ENCODE peak calls at places on chromosomes 4 and X, in four cellular contexts. One of them, this sample, is unnamed.

GRCh38 chr4:4838602-4839470 is 20.6 kb upstream of the MSX1 start:
- DNase-seq in AG09309: no peak
- DNase-seq in tibial nerve: no peak
- DNase-seq in endodermal cell: peak; percentile 37
- DNase-seq in this sample: peak; percentile 81

GRCh38 chr4:145347684-145348083 is 134.0 kb upstream of the SMAD1 start:
- DNase-seq in tibial nerve: no peak
- DNase-seq in AG09309: peak; percentile 13
- DNase-seq in endodermal cell: no peak
- DNase-seq in this sample: no peak

GRCh38 chrX:7347465-7347864 is 199.5 kb upstream of the PUDP start:
- DNase-seq in tibial nerve: no peak
- DNase-seq in AG09309: no peak
- DNase-seq in endodermal cell: no peak
- DNase-seq in this sample: no peak

GRCh38 chr4:167868163-167868562 is 224.2 kb upstream of the ANXA10 start:
- DNase-seq in AG09309: no peak
- DNase-seq in endodermal cell: no peak
- DNase-seq in tibial nerve: no peak
- DNase-seq in this sample: no peak

GRCh38 chrX:96685205-96686099 is 810 bp downstream of the DIAPH2 start:
- DNase-seq in tibial nerve: no peak
- DNase-seq in AG09309: no peak
- DNase-seq in endodermal cell: peak; percentile 75
- DNase-seq in this sample: peak; percentile 26

GRCh38 chr4:142721187-142721586 is 124.9 kb downstream of the INPP4B start:
- DNase-seq in AG09309: no peak
- DNase-seq in tibial nerve: no peak
- DNase-seq in endodermal cell: no peak
- DNase-seq in this sample: no peak

GRCh38 chr4:183295711-183296110 is 24.4 kb downstream of the CLDN22 start:
- DNase-seq in tibial nerve: no peak
- DNase-seq in AG09309: no peak
- DNase-seq in endodermal cell: no peak
- DNase-seq in this sample: no peak

GRCh38 chr4:149836546-149836945 is 20.9 kb upstream of the IQCM start:
- DNase-seq in AG09309: peak; percentile 10
- DNase-seq in endodermal cell: no peak
- DNase-seq in tibial nerve: no peak
- DNase-seq in this sample: no peak

GRCh38 chr4:69823481-69824186 is 36.3 kb downstream of the SULT1E1 start:
- DNase-seq in AG09309: no peak
- DNase-seq in tibial nerve: no peak
- DNase-seq in endodermal cell: peak; percentile 73
- DNase-seq in this sample: no peak

GRCh38 chr4:7020856-7021255 is 22.3 kb upstream of the TADA2B start:
- DNase-seq in tibial nerve: no peak
- DNase-seq in endodermal cell: no peak
- DNase-seq in AG09309: no peak
- DNase-seq in this sample: no peak

GRCh38 chr4:185774815-185775684 is 36.9 kb downstream of the SORBS2 start:
- DNase-seq in tibial nerve: no peak
- DNase-seq in AG09309: peak; percentile 78
- DNase-seq in endodermal cell: no peak
- DNase-seq in this sample: no peak

GRCh38 chrX:107684956-107685385 is 56.7 kb downstream of the PRPS1 start:
- DNase-seq in endodermal cell: peak; percentile 85
- DNase-seq in AG09309: no peak
- DNase-seq in tibial nerve: peak; percentile 63
- DNase-seq in this sample: peak; percentile 95

GRCh38 chrX:40007136-40007535 is 90.6 kb downstream of the BCOR start:
- DNase-seq in endodermal cell: peak; percentile 87
- DNase-seq in tibial nerve: no peak
- DNase-seq in AG09309: no peak
- DNase-seq in this sample: no peak

GRCh38 chr4:60805500-60806313 is 394.4 kb upstream of the ADGRL3 start:
- DNase-seq in tibial nerve: no peak
- DNase-seq in AG09309: no peak
- DNase-seq in endodermal cell: peak; percentile 55
- DNase-seq in this sample: no peak

GRCh38 chrX:68936608-68937007 is 107.8 kb downstream of the EFNB1 start:
- DNase-seq in AG09309: peak; percentile 54
- DNase-seq in endodermal cell: no peak
- DNase-seq in tibial nerve: no peak
- DNase-seq in this sample: peak; percentile 62

GRCh38 chrX:21738145-21738949 is 19.6 kb downstream of the SMPX start:
- DNase-seq in AG09309: no peak
- DNase-seq in endodermal cell: peak; percentile 89
- DNase-seq in tibial nerve: no peak
- DNase-seq in this sample: no peak

GRCh38 chr4:127188847-127189246 is 443.9 kb upstream of the INTU start:
- DNase-seq in endodermal cell: peak; percentile 48
- DNase-seq in AG09309: no peak
- DNase-seq in tibial nerve: no peak
- DNase-seq in this sample: no peak

GRCh38 chrX:145654486-145654885 is 163.1 kb upstream of the SLITRK2 start:
- DNase-seq in endodermal cell: no peak
- DNase-seq in AG09309: no peak
- DNase-seq in tibial nerve: no peak
- DNase-seq in this sample: no peak
- TF ChIP-seq CTCF in endodermal cell: no peak
- TF ChIP-seq CTCF in AG09309: no peak
- TF ChIP-seq CTCF in tibial nerve: no peak
- TF ChIP-seq CTCF in this sample: no peak

GRCh38 chrX:25015486-25016360 is at the start of gene ARX:
- DNase-seq in endodermal cell: peak; percentile 96
- DNase-seq in AG09309: no peak
- DNase-seq in tibial nerve: no peak
- DNase-seq in this sample: no peak

GRCh38 chrX:25018682-25019081 is 2.9 kb upstream of the ARX start:
- DNase-seq in tibial nerve: no peak
- DNase-seq in AG09309: no peak
- DNase-seq in endodermal cell: no peak
- DNase-seq in this sample: no peak

GRCh38 chrX:25016361-25016671 is 551 bp upstream of the ARX start:
- DNase-seq in endodermal cell: peak; percentile 73
- DNase-seq in tibial nerve: no peak
- DNase-seq in AG09309: no peak
- DNase-seq in this sample: no peak

GRCh38 chrX:25016938-25017598 is 1.3 kb upstream of the ARX start:
- DNase-seq in AG09309: no peak
- DNase-seq in tibial nerve: no peak
- DNase-seq in endodermal cell: peak; percentile 74
- DNase-seq in this sample: no peak

DNA sequence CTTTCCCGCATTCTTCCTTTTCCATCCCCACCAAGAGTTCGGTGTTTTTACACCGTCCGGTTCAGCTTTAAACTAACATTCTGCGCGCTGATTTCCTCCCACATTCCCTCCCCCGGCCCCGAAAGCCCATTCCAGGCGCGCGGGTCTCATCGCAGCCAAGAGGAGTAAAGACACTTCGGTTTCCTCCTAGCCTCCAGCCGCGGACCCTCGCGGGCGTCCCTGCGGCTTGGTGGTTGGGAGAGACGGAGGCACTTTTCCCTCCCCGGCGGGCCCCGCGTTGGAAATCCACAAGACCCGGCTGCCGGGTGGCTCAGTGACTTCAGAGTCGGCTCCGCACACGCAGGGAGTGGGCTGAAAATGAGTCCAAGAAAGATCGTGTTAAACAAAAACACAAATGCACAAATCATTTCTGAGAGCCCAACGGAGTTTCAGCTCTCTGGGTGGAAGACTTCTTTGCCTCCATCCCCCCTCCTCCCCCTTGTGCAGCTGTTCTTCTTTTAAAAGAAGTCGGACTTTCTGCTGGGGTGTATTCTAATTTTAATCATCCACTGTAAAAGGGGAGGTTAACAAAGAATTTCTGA is 2.0 kb upstream of the ARX start:
- DNase-seq in endodermal cell: peak; percentile 71
- DNase-seq in AG09309: no peak
- DNase-seq in tibial nerve: no peak
- DNase-seq in this sample: no peak
- H3K4me3 ChIP-seq in endodermal cell: no peak overlapping the region
- H3K4me3 ChIP-seq in AG09309: no peak overlapping the region
- H3K4me3 ChIP-seq in tibial nerve: no peak overlapping the region
- H3K4me3 ChIP-seq in this sample: no peak overlapping the region

GRCh38 chrX:148501121-148502066 is 977 bp downstream of the AFF2 start:
- DNase-seq in tibial nerve: no peak
- DNase-seq in endodermal cell: peak; percentile 77
- DNase-seq in AG09309: no peak
- DNase-seq in this sample: no peak
- TF ChIP-seq CTCF in tibial nerve: no peak
- TF ChIP-seq CTCF in endodermal cell: no peak
- TF ChIP-seq CTCF in AG09309: no peak
- TF ChIP-seq CTCF in this sample: no peak

GRCh38 chrX:136202889-136203288 is 48.3 kb downstream of the MAP7D3 start:
- DNase-seq in AG09309: peak; percentile 66
- DNase-seq in tibial nerve: no peak
- DNase-seq in endodermal cell: no peak
- DNase-seq in this sample: no peak

GRCh38 chrX:136204571-136204970 is 46.6 kb downstream of the MAP7D3 start:
- DNase-seq in tibial nerve: no peak
- DNase-seq in endodermal cell: no peak
- DNase-seq in AG09309: no peak
- DNase-seq in this sample: peak; percentile 88

GRCh38 chrX:136205882-136206281 is 45.3 kb downstream of the MAP7D3 start:
- DNase-seq in tibial nerve: no peak
- DNase-seq in endodermal cell: peak; percentile 67
- DNase-seq in AG09309: no peak
- DNase-seq in this sample: no peak

GRCh38 chrX:136201601-136202000 is 49.6 kb downstream of the MAP7D3 start:
- DNase-seq in endodermal cell: no peak
- DNase-seq in AG09309: no peak
- DNase-seq in tibial nerve: no peak
- DNase-seq in this sample: no peak

GRCh38 chrX:136203438-136203837 is 47.8 kb downstream of the MAP7D3 start:
- DNase-seq in tibial nerve: no peak
- DNase-seq in endodermal cell: no peak
- DNase-seq in AG09309: no peak
- DNase-seq in this sample: no peak
- H3K4me3 ChIP-seq in tibial nerve: no peak overlapping the region
- H3K4me3 ChIP-seq in endodermal cell: no peak overlapping the region
- H3K4me3 ChIP-seq in AG09309: no peak overlapping the region
- H3K4me3 ChIP-seq in this sample: no peak overlapping the region

DNA sequence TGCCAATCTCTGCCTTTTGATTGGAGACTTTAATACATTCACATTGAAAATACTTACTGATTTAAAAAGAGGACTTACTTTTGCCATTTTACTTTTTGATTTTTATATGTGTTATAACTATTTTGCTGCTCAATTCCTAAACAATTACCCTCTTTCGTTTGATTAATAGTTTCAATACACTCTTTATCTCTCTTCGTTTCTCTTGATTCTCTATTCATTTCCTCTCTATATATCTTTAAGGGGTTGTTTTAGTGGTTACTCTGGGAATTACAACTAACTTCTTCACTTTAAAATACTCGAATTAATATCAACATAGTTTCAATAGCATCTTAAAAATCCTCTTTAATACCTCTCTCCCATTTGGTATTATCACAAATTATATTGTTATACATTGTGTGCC is 116.6 kb downstream of the PTCHD1 start:
- DNase-seq in endodermal cell: no peak
- DNase-seq in AG09309: no peak
- DNase-seq in tibial nerve: no peak
- DNase-seq in this sample: no peak
- TF ChIP-seq CTCF in endodermal cell: peak; percentile 59
- TF ChIP-seq CTCF in AG09309: no peak
- TF ChIP-seq CTCF in tibial nerve: no peak
- TF ChIP-seq CTCF in this sample: no peak

DNA sequence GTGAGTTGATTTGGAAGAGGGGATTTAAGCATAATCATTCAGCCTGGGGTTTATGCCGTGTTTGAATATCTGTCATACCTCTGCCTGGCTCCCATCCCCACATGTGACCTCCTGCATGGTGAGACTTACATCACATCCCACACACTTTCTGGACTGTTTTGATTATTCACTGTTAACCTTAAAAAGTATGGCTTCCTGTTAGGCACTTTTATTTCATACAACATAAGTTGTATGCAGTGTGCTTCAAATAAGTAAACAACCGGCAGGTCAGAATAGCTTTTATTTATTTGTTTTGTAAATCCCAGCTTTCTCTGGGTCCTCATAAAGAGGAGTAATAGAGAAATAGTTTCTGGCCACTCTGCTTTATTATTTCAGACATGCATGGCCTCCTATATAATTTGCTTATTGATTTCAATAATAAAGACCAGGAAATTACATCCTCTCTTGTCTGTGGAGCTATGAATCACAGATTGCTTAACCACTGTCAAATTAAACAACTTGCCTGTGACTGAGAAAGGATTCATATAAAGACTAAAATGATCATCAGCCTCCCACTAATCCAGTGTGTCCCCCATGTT is 376.8 kb upstream of the ZFP42 start:
- DNase-seq in AG09309: peak; percentile 20
- DNase-seq in tibial nerve: no peak
- DNase-seq in endodermal cell: no peak
- DNase-seq in this sample: no peak
- H3K4me3 ChIP-seq in AG09309: no peak overlapping the region
- H3K4me3 ChIP-seq in tibial nerve: no peak overlapping the region
- H3K4me3 ChIP-seq in endodermal cell: no peak overlapping the region
- H3K4me3 ChIP-seq in this sample: no peak overlapping the region

DNA sequence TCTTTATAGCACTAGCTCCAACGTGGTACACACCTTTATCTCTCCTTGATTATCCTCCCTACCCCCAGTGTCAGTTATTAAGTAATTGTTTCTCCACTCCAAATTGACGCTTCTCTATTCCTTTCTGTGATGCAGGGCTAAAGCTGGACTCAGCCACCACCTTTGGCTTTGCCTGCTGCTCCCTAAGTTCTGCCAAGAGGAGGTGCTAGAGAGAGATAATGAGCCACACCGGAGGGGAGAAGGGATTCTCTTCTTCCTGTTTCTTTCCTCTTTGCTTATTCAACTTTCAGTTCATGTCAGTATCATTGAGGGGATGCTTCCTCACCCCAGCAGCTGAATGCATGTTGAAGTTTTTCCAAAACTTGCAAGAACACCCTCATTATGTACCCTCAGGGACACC is 176.5 kb downstream of the GBA3 start:
- DNase-seq in AG09309: no peak
- DNase-seq in tibial nerve: no peak
- DNase-seq in endodermal cell: peak; percentile 72
- DNase-seq in this sample: no peak
- TF ChIP-seq CTCF in AG09309: no peak
- TF ChIP-seq CTCF in tibial nerve: no peak
- TF ChIP-seq CTCF in endodermal cell: peak; percentile 71
- TF ChIP-seq CTCF in this sample: no peak

GRCh38 chr4:100317032-100317864 is 127.0 kb upstream of the DDIT4L start:
- DNase-seq in tibial nerve: no peak
- DNase-seq in AG09309: no peak
- DNase-seq in endodermal cell: no peak
- DNase-seq in this sample: no peak
- H3K4me3 ChIP-seq in tibial nerve: no peak overlapping the region
- H3K4me3 ChIP-seq in AG09309: no peak overlapping the region
- H3K4me3 ChIP-seq in endodermal cell: no peak overlapping the region
- H3K4me3 ChIP-seq in this sample: no peak overlapping the region

This sample was measured in lower leg skin.